ENCODE peak calls at places on chromosomes 11 and 22, in eight cellular contexts. R is naive thymus-derived CD4-positive, alpha-beta T cell; S is cardiac muscle cell; T is CD8-positive, alpha-beta T cell; Z is colonic mucosa; B is thoracic aorta; Q is small intestine; W is MM.1S. J is an unnamed sample.
A peak's percentile ranks its signal among the peaks of the same experiment; 100 is the strongest.

GRCh38 chr11:86812981-86813380 is 12.6 kb downstream of the PRSS23 start:
- DNase-seq in R (no peak), S (no peak), T (no peak), Z (no peak), B (no peak), Q (no peak), W (no peak), J (no peak)

GRCh38 chr22:46798366-46799057 is 36.1 kb downstream of the TBC1D22A start:
- DNase-seq in R (peak; percentile 63), S (peak; percentile 83), T (peak; percentile 55), Z (peak; percentile 81), B (no peak), Q (peak; percentile 84), W (peak; percentile 67), J (peak; percentile 77)

GRCh38 chr11:1353383-1354124 is 36.2 kb upstream of the BRSK2 start:
- DNase-seq in R (no peak), S (no peak), T (no peak), Z (no peak), B (no peak), Q (no peak), W (no peak), J (no peak)

GRCh38 chr11:119363874-119364590 is 17.5 kb downstream of the USP2 start:
- DNase-seq in R (peak; percentile 41), S (peak; percentile 85), T (peak; percentile 43), Z (peak; percentile 70), B (no peak), Q (peak; percentile 71), W (no peak), J (peak; percentile 43)

GRCh38 chr22:41762980-41763779 is 37.3 kb upstream of the CCDC134 start:
- DNase-seq in R (peak; percentile 24), S (peak; percentile 65), T (no peak), Z (peak; percentile 31), B (no peak), Q (no peak), W (peak; percentile 61), J (peak; percentile 32)

GRCh38 chr11:15216678-15217077 is 102.0 kb downstream of the INSC start:
- DNase-seq in R (no peak), S (no peak), T (no peak), Z (no peak), B (no peak), Q (peak; percentile 25), W (peak; percentile 9), J (peak; percentile 3)

GRCh38 chr22:23181763-23182288 is 1.5 kb downstream of the BCR start:
- DNase-seq in R (peak; percentile 10), S (no peak), T (no peak), Z (no peak), B (no peak), Q (no peak), W (peak; percentile 34), J (no peak)

GRCh38 chr11:28339488-28339887 is 231.3 kb downstream of the METTL15 start:
- DNase-seq in R (no peak), S (no peak), T (no peak), Z (no peak), B (no peak), Q (no peak), W (no peak), J (no peak)

GRCh38 chr11:14886509-14886908 is 5.5 kb downstream of the CYP2R1 start:
- DNase-seq in R (no peak), S (no peak), T (no peak), Z (peak; percentile 20), B (no peak), Q (peak; percentile 59), W (no peak), J (no peak)

GRCh38 chr22:50473088-50473487 is 1.7 kb downstream of the SBF1 start:
- DNase-seq in R (peak; percentile 51), S (no peak), T (peak; percentile 43), Z (peak; percentile 46), B (no peak), Q (peak; percentile 45), W (peak; percentile 51), J (peak; percentile 44)

GRCh38 chr11:60763692-60764369 is 7.2 kb downstream of the MS4A15 start:
- DNase-seq in R (no peak), S (no peak), T (no peak), Z (no peak), B (no peak), Q (no peak), W (no peak), J (no peak)

GRCh38 chr11:15774021-15774862 is 582.1 kb downstream of the SOX6 start:
- DNase-seq in R (no peak), S (no peak), T (no peak), Z (no peak), B (no peak), Q (no peak), W (no peak), J (no peak)

GRCh38 chr11:111476366-111476765 is 35.8 kb downstream of the BTG4 start:
- DNase-seq in R (no peak), S (no peak), T (no peak), Z (no peak), B (no peak), Q (no peak), W (no peak), J (no peak)

GRCh38 chr11:100434821-100435641 is 252.1 kb upstream of the ARHGAP42 start:
- DNase-seq in R (no peak), S (peak; percentile 84), T (no peak), Z (no peak), B (no peak), Q (no peak), W (no peak), J (no peak)

GRCh38 chr11:27081056-27081455 is 40.4 kb downstream of the BBOX1 start:
- DNase-seq in R (no peak), S (no peak), T (no peak), Z (no peak), B (no peak), Q (no peak), W (no peak), J (no peak)

GRCh38 chr11:47907499-47907898 is 59.3 kb upstream of the NUP160 start:
- DNase-seq in R (no peak), S (no peak), T (no peak), Z (no peak), B (no peak), Q (no peak), W (no peak), J (no peak)

GRCh38 chr11:100930185-100930778 is 199.3 kb downstream of the PGR start:
- DNase-seq in R (peak; percentile 8), S (peak; percentile 72), T (no peak), Z (no peak), B (no peak), Q (peak; percentile 62), W (peak; percentile 51), J (no peak)

GRCh38 chr22:38694049-38694448 is 6.7 kb downstream of the JOSD1 start:
- DNase-seq in R (no peak), S (no peak), T (no peak), Z (peak; percentile 70), B (no peak), Q (peak; percentile 98), W (no peak), J (no peak)

GRCh38 chr11:121445071-121445768 is 6.9 kb upstream of the SORL1 start:
- DNase-seq in R (no peak), S (no peak), T (no peak), Z (peak; percentile 51), B (no peak), Q (peak; percentile 44), W (no peak), J (no peak)

GRCh38 chr22:49324527-49325491 is 502.9 kb downstream of the BRD1 start:
- DNase-seq in R (no peak), S (no peak), T (no peak), Z (no peak), B (no peak), Q (peak; percentile 15), W (no peak), J (no peak)

GRCh38 chr22:50622723-50623327 is 5.1 kb downstream of the ARSA start:
- DNase-seq in R (no peak), S (no peak), T (no peak), Z (peak; percentile 91), B (no peak), Q (peak; percentile 100), W (peak; percentile 83), J (no peak)

GRCh38 chr22:36021649-36022048 is 7.0 kb downstream of the RBFOX2 start:
- DNase-seq in R (no peak), S (no peak), T (no peak), Z (no peak), B (no peak), Q (no peak), W (no peak), J (no peak)

GRCh38 chr11:66979336-66979980 is 4.4 kb downstream of the C11orf86 start:
- DNase-seq in R (no peak), S (no peak), T (no peak), Z (no peak), B (no peak), Q (no peak), W (no peak), J (no peak)

DNA sequence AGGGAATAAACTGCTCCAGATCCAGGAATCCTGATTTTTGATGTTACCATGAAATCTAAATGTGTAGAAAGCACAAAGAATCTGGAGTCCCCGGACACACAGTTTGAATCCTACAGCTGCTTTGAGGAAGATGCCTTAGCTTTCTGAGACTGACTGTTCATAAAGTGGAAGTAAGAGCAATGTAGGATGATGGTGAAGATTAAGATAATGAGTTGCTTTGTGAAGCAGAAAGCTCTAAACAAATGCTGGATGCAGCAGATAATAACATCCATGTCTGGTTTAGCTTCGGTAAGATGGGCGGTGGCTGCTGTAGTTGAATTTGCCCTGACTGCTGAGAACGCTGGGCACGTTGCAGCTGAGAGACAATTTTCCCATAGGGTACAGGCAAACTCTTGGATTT is 20.1 kb downstream of the OVOL1 start:
- DNase-seq in R (no peak), S (no peak), T (no peak), Z (no peak), B (no peak), Q (no peak), W (no peak), J (no peak)
- H3K27ac ChIP-seq in R (no peak overlapping the region), S (no peak overlapping the region), T (no peak overlapping the region), Z (no peak overlapping the region), B (no peak overlapping the region), Q (no peak overlapping the region), W (no peak overlapping the region), J (no peak overlapping the region)

GRCh38 chr22:19882446-19883381 is 28.0 kb upstream of the GNB1L start:
- DNase-seq in R (no peak), S (no peak), T (no peak), Z (peak; percentile 16), B (peak; percentile 0), Q (no peak), W (no peak), J (no peak)
- H3K4me1 ChIP-seq in R (peaks cover 43% of the 10 kb centered on the region), S (no peaks in the 10 kb centered on the region), T (peaks cover 44% of the 10 kb centered on the region), Z (no peaks in the 10 kb centered on the region), B (no peaks in the 10 kb centered on the region), Q (no peaks in the 10 kb centered on the region), W (no peaks in the 10 kb centered on the region), J (peaks cover 36% of the 10 kb centered on the region)

GRCh38 chr11:45354976-45355705 is 69.0 kb upstream of the SYT13 start:
- DNase-seq in R (peak; percentile 91), S (peak; percentile 89), T (peak; percentile 86), Z (peak; percentile 86), B (peak; percentile 36), Q (peak; percentile 83), W (peak; percentile 83), J (peak; percentile 93)
- H3K4me3 ChIP-seq in R (peak overlapping the region; percentile 93), S (peak overlapping the region; percentile 95), T (peak overlapping the region; percentile 66), Z (peak overlapping the region; percentile 41), B (peak overlapping the region; percentile 92), Q (peak overlapping the region; percentile 44), W (peak overlapping the region; percentile 83), J (peak overlapping the region; percentile 77)

DNA sequence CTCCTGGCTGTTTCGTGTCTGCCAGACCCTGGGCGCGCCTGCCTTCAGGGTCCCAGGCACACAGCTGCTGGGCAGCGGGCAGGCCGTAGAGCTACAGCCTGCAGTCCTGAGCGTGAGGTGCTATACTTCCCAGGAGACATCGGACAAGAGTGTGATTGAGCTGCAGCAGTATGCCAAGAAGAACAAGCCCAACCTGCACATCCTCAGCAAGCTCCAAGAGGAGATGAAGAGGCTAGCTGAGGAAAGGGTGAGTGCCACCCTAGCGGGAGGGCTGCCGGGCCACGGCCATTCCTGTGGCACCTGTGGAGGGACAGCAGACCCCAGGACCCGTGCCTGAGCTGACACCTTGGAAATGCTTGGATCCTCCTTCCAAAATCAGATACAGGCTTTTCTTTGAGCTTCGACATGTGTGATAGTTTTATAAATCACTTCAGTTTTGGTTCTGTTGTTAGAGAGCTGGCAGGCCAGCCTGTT is 7.1 kb upstream of the RANBP1 start:
- DNase-seq in R (no peak), S (no peak), T (no peak), Z (no peak), B (no peak), Q (no peak), W (no peak), J (no peak)
- H3K27ac ChIP-seq in R (no peak overlapping the region), S (no peak overlapping the region), T (no peak overlapping the region), Z (no peak overlapping the region), B (no peak overlapping the region), Q (no peak overlapping the region), W (no peak overlapping the region), J (no peak overlapping the region)

J was measured in CD4-positive, CD25-positive, alpha-beta regulatory T cell.